ENCODE peak calls at places on chromosomes 7 and 10, in ten cellular contexts. W, O, G, Y, M, H, J, K, L and F are unnamed samples.
A peak's percentile ranks its signal among the peaks of the same experiment; 100 is the strongest.

GRCh38 chr7:88243345-88243909 is 23.6 kb upstream of the SRI start:
- DNase-seq in L (no peak), K (peak; percentile 64), Y (peak; percentile 25), H (peak; percentile 50), G (peak; percentile 25), O (no peak), W (peak; percentile 60), J (no peak), M (no peak), F (peak; percentile 81)

GRCh38 chr10:122140477-122140902 is 130.6 kb upstream of the BTBD16 start:
- DNase-seq in G (no peak), O (no peak), M (peak; percentile 76), K (no peak), L (no peak), J (no peak), H (no peak), W (no peak), Y (peak; percentile 41), F (peak; percentile 63)

GRCh38 chr7:98283127-98283886 is 1.8 kb downstream of the BRI3 start:
- DNase-seq in H (peak; percentile 63), M (no peak), O (no peak), K (peak; percentile 46), J (peak; percentile 55), W (no peak), L (no peak), G (no peak), Y (no peak), F (no peak)

GRCh38 chr10:8026349-8027259 is 27.9 kb upstream of the GATA3 start:
- DNase-seq in H (no peak), K (no peak), W (no peak), M (no peak), O (no peak), Y (no peak), J (no peak), G (no peak), L (no peak), F (peak; percentile 16)

GRCh38 chr7:89029864-89030263 is 234.3 kb upstream of the TEX47 start:
- DNase-seq in Y (no peak), H (no peak), L (no peak), O (no peak), G (no peak), W (peak; percentile 2), K (no peak), J (no peak), M (no peak), F (peak; percentile 32)

GRCh38 chr10:34821587-34822585 is 6.8 kb upstream of the PARD3 start:
- DNase-seq in J (no peak), W (no peak), L (no peak), H (no peak), K (peak; percentile 34), O (no peak), M (no peak), G (no peak), Y (no peak), F (peak; percentile 27)

GRCh38 chr7:45897042-45897690 is 8.9 kb downstream of the IGFBP1 start:
- DNase-seq in K (no peak), L (no peak), J (no peak), O (no peak), M (peak; percentile 21), G (no peak), W (no peak), H (no peak), Y (no peak), F (peak; percentile 62)

GRCh38 chr7:128119036-128119435 is 87.8 kb upstream of the LRRC4 start:
- DNase-seq in J (no peak), Y (no peak), M (peak; percentile 48), W (no peak), L (no peak), H (no peak), G (no peak), O (no peak), K (no peak), F (no peak)

GRCh38 chr10:44983895-44984278 is 5.3 kb upstream of the DEPP1 start:
- DNase-seq in M (peak; percentile 50), G (no peak), O (no peak), L (no peak), K (no peak), W (no peak), J (peak; percentile 18), H (no peak), Y (no peak), F (no peak)

GRCh38 chr10:18104223-18104872 is 35.9 kb upstream of the CACNB2 start:
- DNase-seq in H (peak; percentile 64), M (no peak), O (no peak), J (peak; percentile 36), G (peak; percentile 30), Y (peak; percentile 33), K (peak; percentile 55), L (peak; percentile 6), W (peak; percentile 28), F (peak; percentile 8)

GRCh38 chr7:34596887-34597286 is 61.1 kb upstream of the NPSR1 start:
- DNase-seq in J (no peak), G (peak; percentile 26), K (no peak), L (no peak), H (no peak), M (no peak), Y (no peak), O (no peak), W (peak; percentile 13), F (peak; percentile 16)

GRCh38 chr10:113520606-113521481 is 32.0 kb upstream of the HABP2 start:
- DNase-seq in J (peak; percentile 66), K (peak; percentile 87), M (peak; percentile 76), O (no peak), W (peak; percentile 75), G (peak; percentile 60), H (peak; percentile 85), Y (peak; percentile 75), L (no peak), F (peak; percentile 48)

GRCh38 chr10:28331821-28332220 is 29.0 kb upstream of the MPP7 start:
- DNase-seq in G (no peak), L (no peak), Y (no peak), W (no peak), H (no peak), K (no peak), O (no peak), J (no peak), M (no peak), F (peak; percentile 93)

GRCh38 chr10:59361659-59362183 is 628 bp downstream of the FAM13C start:
- DNase-seq in O (no peak), M (no peak), G (no peak), H (no peak), W (no peak), Y (no peak), J (no peak), L (no peak), K (peak; percentile 26), F (peak; percentile 6)

GRCh38 chr7:31327071-31327470 is 13.5 kb downstream of the NEUROD6 start:
- DNase-seq in H (no peak), M (no peak), K (peak; percentile 74), O (no peak), L (no peak), G (no peak), W (no peak), Y (no peak), J (no peak), F (peak; percentile 75)

GRCh38 chr10:56583316-56583715 is 222.3 kb upstream of the ZWINT start:
- DNase-seq in G (no peak), J (no peak), L (no peak), H (no peak), K (no peak), W (no peak), O (no peak), M (no peak), Y (no peak), F (peak; percentile 64)

GRCh38 chr7:69732203-69732602 is 133.9 kb downstream of the AUTS2 start:
- DNase-seq in M (no peak), Y (peak; percentile 58), K (peak; percentile 66), L (no peak), J (no peak), H (no peak), O (no peak), W (no peak), G (no peak), F (no peak)

GRCh38 chr10:115525141-115525540 is 432.0 kb downstream of the ATRNL1 start:
- DNase-seq in Y (no peak), M (no peak), J (no peak), W (no peak), L (no peak), G (no peak), K (no peak), H (no peak), O (no peak), F (no peak)
- H3K9me3 ChIP-seq in Y (no peaks in the 10 kb centered on the region), M (no peaks in the 10 kb centered on the region), J (peaks cover 15% of the 10 kb centered on the region), W (no peaks in the 10 kb centered on the region), L (no peaks in the 10 kb centered on the region), G (no peaks in the 10 kb centered on the region), K (no peaks in the 10 kb centered on the region), H (no peaks in the 10 kb centered on the region), O (no peaks in the 10 kb centered on the region), F (no peaks in the 10 kb centered on the region)

GRCh38 chr10:48939790-48940325 is at the start of gene LRRC18:
- DNase-seq in K (no peak), M (peak; percentile 21), Y (no peak), J (no peak), L (no peak), G (no peak), H (no peak), O (no peak), W (no peak), F (no peak)
- H3K27ac ChIP-seq in K (no peak within 1 kb of the TSS), M (no peak within 1 kb of the TSS), Y (no peak within 1 kb of the TSS), J (no peak within 1 kb of the TSS), L (no peak within 1 kb of the TSS), G (no peak within 1 kb of the TSS), H (no peak within 1 kb of the TSS), O (no peak within 1 kb of the TSS), W (no peak within 1 kb of the TSS), F (no peak within 1 kb of the TSS)

GRCh38 chr7:125892434-125892833 is 962.8 kb upstream of the POT1 start:
- DNase-seq in W (no peak), Y (no peak), H (no peak), O (no peak), J (no peak), K (no peak), L (no peak), G (no peak), M (no peak), F (no peak)
- H3K9me3 ChIP-seq in W (no peaks in the 10 kb centered on the region), Y (no peaks in the 10 kb centered on the region), H (no peaks in the 10 kb centered on the region), O (no peaks in the 10 kb centered on the region), J (no peaks in the 10 kb centered on the region), K (no peaks in the 10 kb centered on the region), L (no peaks in the 10 kb centered on the region), G (no peaks in the 10 kb centered on the region), M (no peaks in the 10 kb centered on the region), F (no peaks in the 10 kb centered on the region)

GRCh38 chr7:25207887-25208286 is 20.4 kb downstream of the NPVF start:
- DNase-seq in Y (no peak), H (no peak), J (no peak), M (no peak), W (no peak), L (no peak), G (no peak), K (no peak), O (no peak), F (no peak)

GRCh38 chr7:25208525-25209221 is 19.6 kb downstream of the NPVF start:
- DNase-seq in W (no peak), H (no peak), O (no peak), M (no peak), K (no peak), G (no peak), Y (no peak), L (no peak), J (no peak), F (no peak)

DNA sequence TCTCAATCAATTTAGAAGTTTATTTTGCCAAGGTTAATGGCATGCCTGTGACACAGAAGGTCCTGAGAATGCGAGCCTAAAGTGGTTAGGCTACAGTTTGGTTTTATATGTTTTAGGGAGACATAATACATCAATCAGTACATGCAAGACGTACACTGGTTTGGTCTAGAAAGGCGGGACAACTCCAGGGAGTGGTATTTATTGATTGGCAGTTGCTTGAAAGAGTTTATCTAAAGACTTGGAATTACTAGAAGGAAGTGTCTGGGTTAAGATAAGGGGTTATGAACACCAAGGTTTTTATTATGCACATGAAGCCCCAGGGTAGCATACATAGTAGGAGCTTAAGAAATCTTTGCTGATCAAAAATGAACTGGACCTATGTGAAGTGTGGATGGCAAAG is 21.5 kb downstream of the NPVF start:
- DNase-seq in G (no peak), L (no peak), Y (no peak), O (no peak), K (no peak), H (no peak), J (no peak), W (no peak), M (no peak), F (no peak)
- H3K27ac ChIP-seq in G (no peak overlapping the region), L (no peak overlapping the region), Y (no peak overlapping the region), O (no peak overlapping the region), K (no peak overlapping the region), H (no peak overlapping the region), J (no peak overlapping the region), W (no peak overlapping the region), M (no peak overlapping the region), F (no peak overlapping the region)